ENCODE peak calls at places on chromosomes 6 and 20, in six cellular contexts. One of them, this sample, is unnamed.

GRCh38 chr6:35524380-35525020 is 11.8 kb upstream of the TULP1 start:
- DNase-seq in GM19239: no peak
- DNase-seq in amniotic epithelial cell: no peak
- DNase-seq in caudate nucleus: no peak
- DNase-seq in Calu3: no peak
- DNase-seq in NCI-H345: no peak
- DNase-seq in this sample: no peak

GRCh38 chr20:44990425-44990824 is 24.1 kb downstream of the STK4 start:
- DNase-seq in caudate nucleus: no peak
- DNase-seq in NCI-H345: no peak
- DNase-seq in GM19239: no peak
- DNase-seq in Calu3: no peak
- DNase-seq in amniotic epithelial cell: no peak
- DNase-seq in this sample: no peak

GRCh38 chr6:68760486-68760885 is 125.4 kb downstream of the ADGRB3 start:
- DNase-seq in GM19239: no peak
- DNase-seq in NCI-H345: no peak
- DNase-seq in caudate nucleus: no peak
- DNase-seq in amniotic epithelial cell: no peak
- DNase-seq in Calu3: no peak
- DNase-seq in this sample: no peak

GRCh38 chr6:35724059-35724458 is 12.8 kb upstream of the ARMC12 start:
- DNase-seq in GM19239: no peak
- DNase-seq in amniotic epithelial cell: no peak
- DNase-seq in caudate nucleus: no peak
- DNase-seq in Calu3: peak
- DNase-seq in NCI-H345: no peak
- DNase-seq in this sample: no peak

GRCh38 chr6:144582939-144583613 is 297.9 kb downstream of the UTRN start:
- DNase-seq in NCI-H345: no peak
- DNase-seq in amniotic epithelial cell: peak
- DNase-seq in caudate nucleus: no peak
- DNase-seq in Calu3: no peak
- DNase-seq in GM19239: peak
- DNase-seq in this sample: no peak

GRCh38 chr6:153858529-153858928 is 180.5 kb upstream of the OPRM1 start:
- DNase-seq in caudate nucleus: no peak
- DNase-seq in NCI-H345: no peak
- DNase-seq in GM19239: no peak
- DNase-seq in Calu3: no peak
- DNase-seq in amniotic epithelial cell: no peak
- DNase-seq in this sample: no peak

GRCh38 chr20:25077610-25078169 is 4.3 kb downstream of the VSX1 start:
- DNase-seq in GM19239: no peak
- DNase-seq in NCI-H345: no peak
- DNase-seq in amniotic epithelial cell: peak
- DNase-seq in caudate nucleus: no peak
- DNase-seq in Calu3: no peak
- DNase-seq in this sample: no peak

GRCh38 chr20:44861547-44862006 is 23.9 kb upstream of the YWHAB start:
- DNase-seq in amniotic epithelial cell: peak
- DNase-seq in Calu3: no peak
- DNase-seq in caudate nucleus: no peak
- DNase-seq in GM19239: no peak
- DNase-seq in NCI-H345: no peak
- DNase-seq in this sample: peak

GRCh38 chr6:35642471-35643161 is 46.1 kb downstream of the FKBP5 start:
- DNase-seq in Calu3: no peak
- DNase-seq in NCI-H345: no peak
- DNase-seq in caudate nucleus: no peak
- DNase-seq in amniotic epithelial cell: no peak
- DNase-seq in GM19239: no peak
- DNase-seq in this sample: no peak

This sample was measured in NCI-H226.